ENCODE peak calls at places on chromosomes 12 and 14, in five cellular contexts. I is T47D, V is neural crest cell, Q is mesenteric fat pad, A is fibroblast of mammary gland. L is an unnamed sample.

GRCh38 chr12:74538491-74539258 is 1.0 kb downstream of the ATXN7L3B start:
- DNase-seq in V (no peak), A (peak), Q (no peak), I (no peak), L (peak)

GRCh38 chr12:203462-204260 is 10.3 kb downstream of the SLC6A12 start:
- DNase-seq in A (no peak), Q (no peak), I (no peak), V (peak), L (no peak)

GRCh38 chr12:41264281-41264680 is 76.2 kb downstream of the PDZRN4 start:
- DNase-seq in V (no peak), A (peak), I (peak), Q (no peak), L (no peak)

GRCh38 chr14:58428011-58428807 is 690 bp downstream of the KIAA0586 start:
- DNase-seq in I (peak), V (peak), Q (no peak), A (peak), L (peak)

GRCh38 chr14:96811265-96811664 is 14.1 kb downstream of the VRK1 start:
- DNase-seq in I (no peak), Q (no peak), V (no peak), A (peak), L (no peak)

GRCh38 chr12:107165581-107165980 is 72.2 kb upstream of the CRY1 start:
- DNase-seq in I (no peak), Q (no peak), V (no peak), A (no peak), L (no peak)

GRCh38 chr14:105475916-105476845 is 1.6 kb downstream of the CRIP2 start:
- DNase-seq in Q (no peak), A (peak), V (no peak), I (peak), L (no peak)

GRCh38 chr12:75489613-75490210 is 9.2 kb downstream of the GLIPR1 start:
- DNase-seq in A (peak), Q (no peak), I (no peak), V (no peak), L (no peak)

GRCh38 chr14:106024983-106025604 is 498.7 kb downstream of the TMEM121 start:
- DNase-seq in Q (no peak), A (no peak), V (no peak), I (no peak), L (no peak)

GRCh38 chr12:113973109-113973904 is 7.2 kb upstream of the RBM19 start:
- DNase-seq in A (no peak), Q (no peak), I (no peak), V (no peak), L (no peak)

GRCh38 chr14:101184104-101184455 is 280.6 kb upstream of the RTL1 start:
- DNase-seq in I (no peak), Q (no peak), V (no peak), A (no peak), L (no peak)

GRCh38 chr14:55221186-55221585 is 29.8 kb upstream of the DLGAP5 start:
- DNase-seq in I (no peak), V (no peak), A (peak), Q (no peak), L (no peak)

GRCh38 chr12:253116-253831 is 9.4 kb downstream of the SLC6A13 start:
- DNase-seq in V (no peak), Q (no peak), I (no peak), A (no peak), L (no peak)

GRCh38 chr12:106181416-106182114 is 42.8 kb upstream of the NUAK1 start:
- DNase-seq in I (no peak), Q (no peak), V (no peak), A (peak), L (no peak)

GRCh38 chr14:70113211-70113610 is 75.5 kb downstream of the SLC8A3 start:
- DNase-seq in I (peak), V (no peak), A (no peak), Q (no peak), L (no peak)

GRCh38 chr12:127822743-127823433 is 444.1 kb upstream of the TMEM132C start:
- DNase-seq in A (no peak), I (no peak), Q (no peak), V (no peak), L (no peak)

GRCh38 chr12:64633940-64634337 is 23.6 kb downstream of the RASSF3 start:
- DNase-seq in A (peak), Q (no peak), V (no peak), I (no peak), L (peak)

GRCh38 chr12:26153421-26154154 is 28.8 kb upstream of the BHLHE41 start:
- DNase-seq in Q (no peak), A (peak), V (no peak), I (no peak), L (no peak)

GRCh38 chr12:106108187-106108816 is 30.5 kb downstream of the NUAK1 start:
- DNase-seq in I (no peak), A (no peak), Q (no peak), V (peak), L (no peak)

GRCh38 chr12:80086025-80086424 is 13.3 kb upstream of the OTOGL start:
- DNase-seq in A (no peak), Q (no peak), V (no peak), I (no peak), L (no peak)

GRCh38 chr14:70697681-70698080 is 56.0 kb downstream of the TTC9 start:
- DNase-seq in A (no peak), V (no peak), I (no peak), Q (no peak), L (no peak)

GRCh38 chr12:104823985-104824441 is 134.1 kb downstream of the SLC41A2 start:
- DNase-seq in I (no peak), V (no peak), Q (no peak), A (no peak), L (no peak)

GRCh38 chr14:105885561-105886320 is 359.4 kb downstream of the TMEM121 start:
- DNase-seq in A (no peak), I (no peak), V (no peak), Q (peak), L (no peak)

GRCh38 chr12:52647601-52648000 is 4.4 kb downstream of the KRT2 start:
- DNase-seq in I (no peak), V (no peak), Q (no peak), A (no peak), L (no peak)

GRCh38 chr12:46267618-46268348 is 1.1 kb downstream of the SLC38A1 start:
- DNase-seq in Q (no peak), V (no peak), A (peak), I (no peak), L (no peak)

GRCh38 chr14:68525516-68525915 is 267.4 kb downstream of the ZFP36L1 start:
- DNase-seq in V (no peak), I (no peak), A (no peak), Q (no peak), L (no peak)

GRCh38 chr12:124786065-124786964 is 77.3 kb downstream of the SCARB1 start:
- DNase-seq in A (peak), V (peak), I (no peak), Q (no peak), L (no peak)

GRCh38 chr12:7345232-7345631 is 41.4 kb downstream of the ACSM4 start:
- DNase-seq in I (no peak), V (no peak), A (peak), Q (no peak), L (no peak)

GRCh38 chr14:51023964-51024363 is 70.9 kb downstream of the TRIM9 start:
- DNase-seq in I (no peak), Q (no peak), A (no peak), V (no peak), L (no peak)

GRCh38 chr12:109927622-109928021 is 27.5 kb downstream of the TCHP start:
- DNase-seq in I (peak), V (peak), Q (no peak), A (peak), L (peak)

GRCh38 chr14:24848427-24848826 is 201.5 kb downstream of the STXBP6 start:
- DNase-seq in A (peak), Q (no peak), I (no peak), V (no peak), L (no peak)